ENCODE peak calls at places on chromosomes 12 and 14, in nine cellular contexts. X, I, M, O, T, J, A, B and P are unnamed samples.
A peak's percentile ranks its signal among the peaks of the same experiment; 100 is the strongest.

GRCh38 chr12:94875525-94875924 is 128.0 kb downstream of the NDUFA12 start:
- DNase-seq in X (peak; percentile 55), I (peak; percentile 59), M (no peak), O (no peak), T (no peak), J (peak; percentile 5), A (peak; percentile 88), B (no peak), P (peak; percentile 28)

GRCh38 chr12:113092478-113093408 is 36.2 kb downstream of the DTX1 start:
- DNase-seq in X (peak; percentile 82), I (no peak), M (peak; percentile 77), O (no peak), T (no peak), J (peak; percentile 4), A (no peak), B (no peak), P (no peak)

GRCh38 chr14:71931492-71932228 is 569 bp upstream of the RGS6 start:
- DNase-seq in X (peak; percentile 68), I (no peak), M (no peak), O (no peak), T (no peak), J (no peak), A (no peak), B (no peak), P (no peak)

GRCh38 chr14:99871771-99872170 is 78.6 kb downstream of the EML1 start:
- DNase-seq in X (peak; percentile 55), I (no peak), M (no peak), O (no peak), T (no peak), J (no peak), A (no peak), B (no peak), P (no peak)

GRCh38 chr12:132950844-132951535 is 5.1 kb downstream of the ZNF605 start:
- DNase-seq in X (no peak), I (no peak), M (no peak), O (no peak), T (no peak), J (no peak), A (no peak), B (no peak), P (no peak)

GRCh38 chr14:96762650-96763049 is 34.5 kb upstream of the VRK1 start:
- DNase-seq in X (peak; percentile 84), I (peak; percentile 44), M (no peak), O (peak; percentile 64), T (no peak), J (peak; percentile 57), A (peak; percentile 56), B (peak; percentile 16), P (no peak)

GRCh38 chr14:79248771-79249170 is 962.5 kb downstream of the DIO2 start:
- DNase-seq in X (no peak), I (no peak), M (no peak), O (no peak), T (no peak), J (no peak), A (no peak), B (no peak), P (no peak)

GRCh38 chr12:124172646-124173045 is 122.2 kb upstream of the RFLNA start:
- DNase-seq in X (no peak), I (no peak), M (no peak), O (no peak), T (peak; percentile 37), J (no peak), A (no peak), B (peak; percentile 80), P (no peak)

GRCh38 chr12:40620564-40621019 is 71.6 kb upstream of the CNTN1 start:
- DNase-seq in X (no peak), I (no peak), M (no peak), O (no peak), T (no peak), J (no peak), A (no peak), B (no peak), P (no peak)

DNA sequence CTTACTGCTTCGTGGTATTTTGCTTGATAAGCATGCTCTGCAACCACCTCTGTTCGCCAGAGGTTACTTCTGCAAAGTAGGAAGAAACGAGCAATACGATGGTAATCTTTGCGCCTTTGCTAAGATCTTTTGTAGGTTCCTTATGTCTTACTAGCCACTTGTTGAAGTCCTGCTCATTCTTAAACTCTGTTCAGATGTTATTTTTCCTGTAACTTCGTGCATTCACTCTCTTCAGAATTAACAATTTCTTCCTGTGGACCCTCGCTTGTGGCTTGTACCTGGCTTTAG is 786 bp upstream of the M6PR start:
- DNase-seq in X (no peak), I (no peak), M (no peak), O (no peak), T (no peak), J (no peak), A (no peak), B (no peak), P (no peak)
- TF ChIP-seq CTCF in X (no peak), I (no peak), M (no peak), O (no peak), T (no peak), J (no peak), A (no peak), B (no peak), P (no peak)

GRCh38 chr12:32533971-32534590 is 134.7 kb downstream of the FGD4 start:
- DNase-seq in X (peak; percentile 24), I (peak; percentile 62), M (peak; percentile 88), O (peak; percentile 96), T (peak; percentile 79), J (peak; percentile 87), A (no peak), B (peak; percentile 97), P (peak; percentile 66)

GRCh38 chr12:32534698-32535097 is 135.3 kb downstream of the FGD4 start:
- DNase-seq in X (no peak), I (no peak), M (no peak), O (no peak), T (no peak), J (peak; percentile 16), A (no peak), B (no peak), P (no peak)

GRCh38 chr12:32532951-32533350 is 133.6 kb downstream of the FGD4 start:
- DNase-seq in X (peak; percentile 16), I (no peak), M (no peak), O (no peak), T (no peak), J (no peak), A (no peak), B (no peak), P (no peak)

GRCh38 chr12:32535260-32535999 is 136.1 kb downstream of the FGD4 start:
- DNase-seq in X (peak; percentile 42), I (no peak), M (peak; percentile 85), O (peak; percentile 68), T (no peak), J (peak; percentile 64), A (no peak), B (peak; percentile 69), P (peak; percentile 60)

DNA sequence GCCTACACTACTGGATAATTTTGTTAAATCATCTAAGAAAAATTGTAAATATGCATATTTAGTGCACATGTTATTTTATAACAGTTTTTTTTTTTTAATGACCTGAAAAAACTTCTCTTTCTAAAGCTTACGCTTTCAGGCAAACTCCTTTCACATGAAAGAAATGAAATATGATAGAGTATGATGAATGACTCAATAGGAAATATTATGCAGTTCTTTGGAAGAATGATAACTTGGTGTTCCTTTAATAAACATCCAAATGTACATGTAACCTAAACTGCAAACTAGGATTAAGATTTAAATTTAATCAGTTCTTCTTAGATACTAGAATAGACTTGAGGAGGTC is 136.6 kb downstream of the FGD4 start:
- DNase-seq in X (no peak), I (no peak), M (no peak), O (no peak), T (no peak), J (no peak), A (no peak), B (no peak), P (no peak)
- TF ChIP-seq CTCF in X (no peak), I (no peak), M (no peak), O (no peak), T (no peak), J (no peak), A (no peak), B (no peak), P (no peak)

GRCh38 chr12:2053675-2054070 is 886 bp downstream of the CACNA1C start:
- DNase-seq in X (peak; percentile 71), I (no peak), M (no peak), O (no peak), T (no peak), J (peak; percentile 49), A (no peak), B (peak; percentile 47), P (no peak)

GRCh38 chr12:2051700-2052625 is 824 bp upstream of the CACNA1C start:
- DNase-seq in X (peak; percentile 77), I (no peak), M (no peak), O (no peak), T (no peak), J (peak; percentile 19), A (no peak), B (no peak), P (no peak)

GRCh38 chr12:2052861-2053674 is at the start of gene CACNA1C:
- DNase-seq in X (peak; percentile 91), I (no peak), M (peak; percentile 51), O (no peak), T (no peak), J (peak; percentile 62), A (no peak), B (peak; percentile 69), P (peak; percentile 64)

GRCh38 chr12:2057041-2057792 is 4.4 kb downstream of the CACNA1C start:
- DNase-seq in X (peak; percentile 93), I (no peak), M (peak; percentile 78), O (peak; percentile 41), T (no peak), J (peak; percentile 68), A (peak; percentile 8), B (peak; percentile 51), P (peak; percentile 48)

DNA sequence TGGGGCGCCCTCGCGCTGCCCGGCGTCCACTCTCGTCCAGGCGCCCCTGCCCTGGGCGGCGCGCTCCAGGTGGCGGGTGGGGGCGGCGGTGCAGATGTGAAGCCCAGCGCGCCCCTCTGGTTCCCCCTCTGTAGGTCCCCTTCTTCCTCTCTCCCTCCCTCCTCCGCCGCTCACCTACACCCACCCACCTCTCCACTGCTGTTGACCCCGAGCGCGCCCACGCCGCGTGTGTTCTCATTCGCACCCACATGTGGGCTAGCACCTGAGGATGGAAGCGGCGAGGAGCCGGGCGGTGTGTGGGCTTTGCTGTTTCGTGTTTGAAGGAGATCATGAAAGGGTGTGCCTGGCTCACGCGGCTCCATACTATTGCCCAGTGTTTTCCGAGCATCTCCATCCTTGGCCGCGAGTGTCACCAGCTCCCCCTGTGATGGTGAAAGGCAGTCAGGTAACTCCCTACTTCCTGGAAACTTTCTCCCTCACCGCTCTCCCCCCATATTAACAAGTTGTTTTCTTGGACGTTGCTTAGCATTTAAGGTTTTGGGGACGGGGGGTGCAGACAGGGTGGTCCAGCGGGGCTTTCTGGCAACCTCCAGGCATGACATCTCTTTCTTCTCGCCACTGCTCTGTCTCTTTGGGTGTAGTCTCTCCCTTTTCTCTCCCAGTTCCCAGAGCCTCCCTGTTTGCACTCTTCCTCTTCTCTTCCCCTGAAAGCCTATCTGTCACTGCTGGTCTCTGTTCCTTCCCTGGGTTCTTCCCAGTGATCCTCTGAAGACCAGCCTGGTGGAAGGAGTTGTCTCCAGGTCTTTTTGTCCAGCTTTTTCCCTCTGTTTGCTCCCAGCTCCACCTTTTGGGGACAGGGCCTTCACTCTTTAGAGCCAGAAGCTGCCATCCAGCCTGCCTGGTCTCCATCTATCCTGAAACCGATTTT is 1.6 kb downstream of the CACNA1C start:
- DNase-seq in X (peak; percentile 11), I (no peak), M (no peak), O (no peak), T (no peak), J (peak; percentile 46), A (no peak), B (no peak), P (peak; percentile 31)
- TF ChIP-seq CTCF in X (no peak), I (no peak), M (no peak), O (no peak), T (no peak), J (no peak), A (no peak), B (no peak), P (no peak)

GRCh38 chr14:55864890-55865655 is 253.1 kb upstream of the PELI2 start:
- DNase-seq in X (peak; percentile 24), I (no peak), M (no peak), O (no peak), T (no peak), J (no peak), A (no peak), B (no peak), P (no peak)
- TF ChIP-seq CTCF in X (peak; percentile 41), I (peak; percentile 42), M (no peak), O (no peak), T (no peak), J (no peak), A (peak; percentile 54), B (no peak), P (no peak)